ENCODE peak calls at places on chromosomes 3 and 15, in six cellular contexts. M, U, A, R, T and X are unnamed samples.

GRCh38 chr15:77944002-77944867 is 133.3 kb downstream of the TBC1D2B start:
- DNase-seq in M (peak), U (peak), A (peak), R (peak), T (peak), X (peak)

GRCh38 chr15:30905821-30906220 is 2.1 kb downstream of the FAN1 start:
- DNase-seq in M (no peak), U (no peak), A (no peak), R (no peak), T (peak), X (no peak)

GRCh38 chr3:138397983-138398382 is 36.4 kb upstream of the ESYT3 start:
- DNase-seq in M (no peak), U (peak), A (no peak), R (no peak), T (no peak), X (no peak)

GRCh38 chr15:49229922-49230321 is 59.9 kb downstream of the GALK2 start:
- DNase-seq in M (no peak), U (no peak), A (no peak), R (no peak), T (no peak), X (no peak)

GRCh38 chr3:109224333-109224732 is 87.8 kb downstream of the C3orf85 start:
- DNase-seq in M (no peak), U (no peak), A (peak), R (no peak), T (no peak), X (no peak)

GRCh38 chr15:101251830-101252820 is at the start of gene CHSY1:
- DNase-seq in M (peak), U (peak), A (peak), R (peak), T (peak), X (peak)

GRCh38 chr3:55060921-55061555 is 133.2 kb upstream of the LRTM1 start:
- DNase-seq in M (no peak), U (no peak), A (no peak), R (no peak), T (peak), X (no peak)

GRCh38 chr3:175535351-175535750 is 676.2 kb downstream of the NAALADL2 start:
- DNase-seq in M (no peak), U (no peak), A (no peak), R (no peak), T (no peak), X (no peak)

GRCh38 chr3:27467545-27467944 is 16.6 kb downstream of the SLC4A7 start:
- DNase-seq in M (peak), U (no peak), A (no peak), R (no peak), T (peak), X (peak)

GRCh38 chr3:148971819-148972218 is 19.5 kb upstream of the GYG1 start:
- DNase-seq in M (no peak), U (no peak), A (peak), R (no peak), T (peak), X (no peak)

GRCh38 chr3:39447637-39448483 is 19.6 kb upstream of the MOBP start:
- DNase-seq in M (peak), U (no peak), A (peak), R (no peak), T (peak), X (peak)

GRCh38 chr15:34039506-34040123 is 611 bp upstream of the AVEN start:
- DNase-seq in M (no peak), U (no peak), A (no peak), R (no peak), T (peak), X (no peak)

GRCh38 chr3:69250014-69250413 is 127.6 kb upstream of the LMOD3 start:
- DNase-seq in M (no peak), U (no peak), A (peak), R (no peak), T (no peak), X (no peak)

GRCh38 chr3:35666893-35667292 is 27.6 kb downstream of the ARPP21 start:
- DNase-seq in M (no peak), U (no peak), A (no peak), R (no peak), T (no peak), X (no peak)

DNA sequence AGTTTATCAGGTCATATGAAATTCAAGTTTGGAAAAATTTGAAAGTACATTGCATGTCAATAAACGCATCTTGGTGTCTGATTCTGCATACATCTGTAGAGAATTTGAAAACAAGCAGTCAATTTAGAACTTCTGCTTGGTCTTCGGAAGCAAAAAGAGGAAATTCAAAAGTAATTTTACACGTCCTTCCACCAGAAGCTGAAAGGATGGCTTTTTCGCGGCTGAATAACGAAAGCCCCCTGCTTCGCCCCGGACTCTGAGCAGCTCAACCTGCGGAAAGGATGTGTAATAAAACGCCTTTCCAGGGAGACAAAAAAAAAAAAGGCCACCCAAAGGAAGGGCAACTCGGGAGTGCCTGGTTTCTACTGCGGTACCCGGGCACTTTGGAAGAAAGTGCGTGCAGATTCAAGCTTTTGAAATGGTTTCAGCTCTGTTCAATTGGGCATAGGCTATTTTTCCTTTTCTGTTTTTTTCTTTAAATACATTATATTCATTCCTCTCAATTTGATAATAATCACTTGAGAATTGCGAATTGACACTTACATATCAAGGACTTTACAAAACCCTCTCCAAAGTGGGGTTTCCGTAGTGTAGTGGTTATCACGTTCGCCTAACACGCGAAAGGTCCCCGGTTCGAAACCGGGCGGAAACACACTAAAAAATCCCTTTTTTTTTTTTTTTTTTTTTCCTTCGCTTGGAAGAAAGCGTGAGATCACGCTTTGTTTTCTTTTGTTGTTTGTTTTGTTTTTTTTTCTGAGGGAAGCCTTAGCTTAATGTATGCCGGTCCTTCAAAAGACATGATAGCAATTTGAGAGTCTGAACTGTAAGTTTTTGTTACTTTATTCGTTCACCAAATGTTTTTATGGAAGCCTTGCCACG is 1.3 kb upstream of the MYNN start:
- DNase-seq in M (no peak), U (no peak), A (peak), R (no peak), T (peak), X (no peak)
- TF ChIP-seq POLR2A in M (no peak), U (no peak), A (no peak), R (no peak), T (no peak), X (no peak)

DNA sequence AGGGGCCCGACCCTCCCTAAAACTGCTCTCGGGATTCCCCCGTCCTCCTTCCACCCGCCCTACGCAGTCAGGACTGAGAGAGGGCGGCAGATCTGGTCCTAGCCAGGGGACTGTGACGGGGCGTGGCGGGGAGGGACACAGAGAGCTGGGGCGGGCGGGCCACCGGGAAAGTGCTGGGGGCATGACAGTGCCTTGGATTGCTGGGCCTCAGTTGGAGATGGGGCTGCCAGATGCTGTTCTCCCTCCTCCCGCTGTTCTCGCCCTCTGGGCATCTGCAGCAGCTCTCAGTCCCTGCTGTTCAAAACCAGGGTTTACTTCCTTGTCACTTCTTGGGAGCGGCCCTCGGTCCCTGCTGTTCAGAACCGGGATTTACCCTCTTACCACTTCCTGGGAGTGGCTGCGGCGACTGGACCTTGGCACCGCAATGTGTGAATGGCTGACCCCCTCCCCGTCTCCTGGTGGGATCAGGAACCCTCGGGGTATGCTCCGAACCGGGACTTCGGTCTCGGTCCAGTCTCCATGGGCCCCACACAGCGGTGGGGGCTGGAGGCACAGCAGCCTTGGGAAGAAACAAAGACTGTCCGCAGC is 1.8 kb upstream of the RPP25 start:
- DNase-seq in M (no peak), U (peak), A (peak), R (peak), T (no peak), X (no peak)
- TF ChIP-seq POLR2A in M (no peak), U (no peak), A (no peak), R (no peak), T (no peak), X (no peak)

DNA sequence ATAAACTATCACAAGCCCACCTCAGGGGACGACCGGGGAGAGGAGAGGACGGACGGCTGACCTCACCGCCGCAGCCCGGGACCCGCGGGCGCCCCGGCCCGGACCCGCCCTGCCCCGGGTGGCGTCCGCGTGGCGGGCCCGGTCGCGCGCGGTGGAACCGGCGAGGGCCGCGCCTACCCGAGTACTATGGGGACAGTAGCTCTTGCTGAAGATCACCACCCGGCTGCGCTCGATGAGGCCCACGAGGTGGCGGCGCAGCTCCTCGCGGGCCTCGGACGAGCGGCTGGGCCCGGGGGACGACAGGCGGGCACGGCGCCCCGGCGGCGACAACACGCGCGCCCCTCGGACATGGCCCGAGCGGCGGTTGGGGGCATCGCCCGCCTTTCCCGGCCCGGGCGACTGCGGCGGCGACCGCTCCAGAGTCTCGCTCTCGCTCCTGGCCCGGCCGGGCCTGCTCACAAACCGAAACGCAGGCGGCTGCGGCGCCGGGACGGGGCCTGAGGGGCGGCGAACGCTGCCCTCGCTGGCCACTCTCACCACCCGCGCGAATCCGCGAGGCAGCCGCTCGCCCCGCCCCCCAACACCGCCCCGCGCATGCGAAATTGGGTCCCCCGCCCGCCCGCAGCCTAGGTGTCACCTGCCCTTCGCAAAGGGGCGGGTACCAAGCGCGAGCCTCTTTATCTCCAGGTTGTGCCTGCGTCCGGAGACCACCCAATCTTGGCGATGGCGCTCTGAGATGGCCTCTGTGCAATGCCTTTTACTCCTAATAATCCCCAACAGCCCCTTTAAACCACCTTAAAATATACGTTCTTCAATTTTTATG is at the start of gene TXNRD3:
- DNase-seq in M (peak), U (no peak), A (peak), R (peak), T (peak), X (peak)
- TF ChIP-seq POLR2A in M (no peak), U (no peak), A (no peak), R (no peak), T (peak), X (no peak)

DNA sequence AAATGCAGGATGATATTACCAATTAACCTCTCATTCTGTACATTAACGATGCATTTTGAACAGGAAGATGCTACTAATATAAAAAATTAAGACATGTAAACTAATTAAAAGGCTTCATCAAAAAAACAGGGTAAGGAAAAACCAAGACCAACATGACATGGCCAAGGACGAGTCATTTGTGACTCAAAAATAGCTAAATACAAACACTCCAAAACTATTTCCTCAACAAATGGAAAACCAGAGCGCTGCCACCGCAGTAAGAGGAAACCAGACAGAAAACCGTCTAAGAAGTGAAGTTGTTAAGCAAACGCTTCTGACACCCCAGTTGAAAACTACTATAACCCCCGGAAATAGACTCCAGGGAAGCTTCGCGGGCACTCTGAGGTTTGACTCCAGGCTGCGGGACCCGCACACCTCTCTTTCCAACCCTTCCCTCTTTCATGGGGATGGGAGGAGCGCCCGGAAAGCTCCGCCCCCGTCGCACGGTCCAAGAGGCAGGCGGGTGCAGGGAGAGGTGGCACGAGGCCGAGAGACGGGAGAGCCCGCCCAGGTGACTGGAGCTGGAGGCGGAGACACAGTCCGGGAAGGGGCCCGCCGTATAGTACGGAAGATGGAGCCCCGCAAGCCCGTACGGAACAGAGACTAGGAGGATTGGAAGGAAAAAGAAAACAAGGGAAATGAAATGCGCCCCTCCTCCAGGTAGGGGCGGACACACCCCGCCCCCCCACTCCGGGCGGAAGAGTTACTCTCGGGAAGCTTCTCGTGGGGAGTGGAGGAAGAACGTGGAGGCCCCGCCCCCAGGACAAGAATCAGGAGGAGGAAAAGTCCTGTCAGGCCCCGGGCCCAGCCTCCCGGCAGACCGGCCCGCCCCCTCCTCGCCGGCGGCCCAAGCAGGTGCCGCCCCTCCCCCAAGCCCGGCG is 684 bp downstream of the DCAF1 start:
- DNase-seq in M (peak), U (peak), A (peak), R (peak), T (peak), X (peak)
- TF ChIP-seq POLR2A in M (peak), U (no peak), A (no peak), R (peak), T (peak), X (peak)

GRCh38 chr15:86162676-86163075 is 83.0 kb downstream of the AGBL1 start:
- DNase-seq in M (no peak), U (no peak), A (no peak), R (no peak), T (no peak), X (no peak)

GRCh38 chr15:86159436-86159835 is 79.8 kb downstream of the AGBL1 start:
- DNase-seq in M (no peak), U (no peak), A (no peak), R (no peak), T (no peak), X (no peak)

GRCh38 chr15:86164222-86164898 is 84.7 kb downstream of the AGBL1 start:
- DNase-seq in M (no peak), U (no peak), A (no peak), R (no peak), T (no peak), X (no peak)

GRCh38 chr15:86163771-86164170 is 84.1 kb downstream of the AGBL1 start:
- DNase-seq in M (no peak), U (no peak), A (no peak), R (no peak), T (no peak), X (no peak)

GRCh38 chr15:86162172-86162591 is 82.5 kb downstream of the AGBL1 start:
- DNase-seq in M (no peak), U (no peak), A (no peak), R (no peak), T (no peak), X (no peak)
- TF ChIP-seq POLR2A in M (no peak), U (no peak), A (no peak), R (no peak), T (no peak), X (no peak)

DNA sequence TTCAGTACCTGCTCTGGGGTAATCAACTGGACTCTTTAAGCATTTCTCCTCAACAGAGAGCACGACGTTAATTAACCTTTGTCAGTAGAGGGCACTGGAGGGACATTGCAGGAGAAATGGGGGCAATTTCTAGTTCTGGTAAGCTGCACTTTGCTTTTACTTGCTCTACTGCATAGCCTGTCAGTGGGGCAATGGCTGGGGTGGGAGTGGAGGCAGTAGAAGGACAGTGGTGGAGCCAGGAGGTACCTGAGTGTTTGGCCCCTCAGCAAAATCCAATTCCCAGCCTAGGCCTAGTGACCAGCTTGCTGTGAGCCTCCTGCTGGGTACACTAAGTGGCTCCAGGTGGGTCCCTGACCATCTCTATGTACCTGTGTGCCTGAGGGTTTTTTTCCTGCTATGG is 18.3 kb upstream of the MED12L start:
- DNase-seq in M (no peak), U (no peak), A (no peak), R (no peak), T (no peak), X (no peak)
- TF ChIP-seq POLR2A in M (no peak), U (no peak), A (no peak), R (no peak), T (no peak), X (no peak)

DNA sequence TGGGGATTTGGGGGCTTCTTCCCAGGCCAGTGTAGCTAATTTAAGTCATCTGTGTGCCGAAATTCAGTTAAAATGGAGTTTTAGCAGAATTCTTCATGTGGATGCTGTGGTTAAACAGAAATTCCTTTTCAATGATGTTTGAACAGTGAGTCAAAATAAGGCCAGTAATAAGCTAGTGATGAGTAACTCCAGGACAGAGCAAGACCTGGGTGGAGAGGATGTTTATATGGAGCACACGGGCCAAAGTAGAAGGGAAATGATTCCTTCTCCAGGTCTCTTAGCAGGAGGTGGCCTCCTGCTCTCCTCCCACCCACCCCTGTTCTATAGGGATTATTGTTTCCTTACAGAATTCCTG is 31.9 kb upstream of the UACA start:
- DNase-seq in M (no peak), U (no peak), A (no peak), R (no peak), T (peak), X (no peak)
- TF ChIP-seq POLR2A in M (no peak), U (no peak), A (no peak), R (no peak), T (peak), X (no peak)

GRCh38 chr15:95127356-95127755 is 896.0 kb downstream of the MCTP2 start:
- DNase-seq in M (no peak), U (no peak), A (no peak), R (no peak), T (peak), X (no peak)
- TF ChIP-seq POLR2A in M (no peak), U (no peak), A (no peak), R (no peak), T (no peak), X (no peak)